ENCODE peak calls at places on chromosomes 13 and 19, in ten cellular contexts. J is HT1080; Q is A172; D is NCI-H1092; K is naive thymus-derived CD8-positive, alpha-beta T cell; E is hippocampal formation; Z is activated CD4-positive, alpha-beta T cell treated with anti-CD3 and anti-CD28 coated beads for 1 hour; B is cardiac fibroblast; F is GM12865; S is iPS DF 6.9. T is an unnamed sample.
A peak's percentile ranks its signal among the peaks of the same experiment; 100 is the strongest.

GRCh38 chr13:93714171-93714570 is 487.6 kb downstream of the GPC6 start:
- DNase-seq in J (peak; percentile 18), Q (no peak), D (no peak), K (no peak), E (no peak), Z (no peak), B (no peak), F (no peak), S (no peak), T (no peak)

GRCh38 chr13:34361528-34361927 is 543.6 kb downstream of the RFC3 start:
- DNase-seq in J (no peak), Q (no peak), D (no peak), K (no peak), E (no peak), Z (no peak), B (no peak), F (no peak), S (no peak), T (no peak)

GRCh38 chr13:73835138-73835721 is 299.0 kb downstream of the KLF12 start:
- DNase-seq in J (peak; percentile 33), Q (peak; percentile 42), D (peak; percentile 40), K (no peak), E (peak; percentile 49), Z (no peak), B (peak; percentile 69), F (peak; percentile 52), S (peak; percentile 27), T (peak; percentile 3)

GRCh38 chr19:54724142-54724541 is at the start of gene KIR3DL3:
- DNase-seq in J (no peak), Q (no peak), D (no peak), K (no peak), E (no peak), Z (no peak), B (no peak), F (no peak), S (no peak), T (no peak)

GRCh38 chr13:107808388-107808787 is 406.9 kb downstream of the LIG4 start:
- DNase-seq in J (no peak), Q (no peak), D (no peak), K (no peak), E (no peak), Z (no peak), B (no peak), F (no peak), S (no peak), T (no peak)

GRCh38 chr13:51955841-51956603 is 55.2 kb downstream of the ATP7B start:
- DNase-seq in J (no peak), Q (no peak), D (no peak), K (no peak), E (no peak), Z (no peak), B (no peak), F (no peak), S (no peak), T (no peak)

GRCh38 chr19:35446194-35446593 is 1.9 kb upstream of the FFAR2 start:
- DNase-seq in J (no peak), Q (no peak), D (no peak), K (no peak), E (no peak), Z (no peak), B (no peak), F (peak; percentile 78), S (no peak), T (no peak)

GRCh38 chr19:27745978-27746542 is 1466.9 kb downstream of the UQCRFS1 start:
- DNase-seq in J (no peak), Q (no peak), D (no peak), K (no peak), E (no peak), Z (no peak), B (no peak), F (no peak), S (no peak), T (no peak)

GRCh38 chr19:14089662-14090508 is 666 bp downstream of the SAMD1 start:
- DNase-seq in J (peak; percentile 36), Q (no peak), D (peak; percentile 15), K (no peak), E (no peak), Z (peak; percentile 40), B (peak; percentile 65), F (peak; percentile 83), S (no peak), T (no peak)

GRCh38 chr13:42997381-42997780 is 5.3 kb upstream of the EPSTI1 start:
- DNase-seq in J (peak; percentile 4), Q (no peak), D (no peak), K (no peak), E (no peak), Z (no peak), B (peak; percentile 52), F (peak; percentile 78), S (no peak), T (no peak)

GRCh38 chr19:677201-677600 is 1.0 kb downstream of the FSTL3 start:
- DNase-seq in J (peak; percentile 73), Q (peak; percentile 93), D (no peak), K (no peak), E (no peak), Z (no peak), B (peak; percentile 91), F (no peak), S (no peak), T (no peak)

GRCh38 chr13:98657506-98658085 is 80.7 kb upstream of the STK24 start:
- DNase-seq in J (no peak), Q (peak; percentile 21), D (no peak), K (no peak), E (no peak), Z (no peak), B (no peak), F (no peak), S (no peak), T (no peak)

GRCh38 chr13:36919833-36920611 is at the start of gene SMAD9:
- DNase-seq in J (peak; percentile 10), Q (peak; percentile 40), D (peak; percentile 68), K (no peak), E (peak; percentile 37), Z (no peak), B (peak; percentile 61), F (peak; percentile 59), S (no peak), T (no peak)

GRCh38 chr13:98664047-98664446 is 87.1 kb upstream of the STK24 start:
- DNase-seq in J (peak; percentile 77), Q (peak; percentile 81), D (no peak), K (no peak), E (no peak), Z (peak; percentile 24), B (peak; percentile 66), F (no peak), S (no peak), T (no peak)

GRCh38 chr19:1725100-1726064 is 27.9 kb upstream of the ONECUT3 start:
- DNase-seq in J (no peak), Q (peak; percentile 16), D (peak; percentile 37), K (no peak), E (peak; percentile 28), Z (peak; percentile 16), B (peak; percentile 44), F (no peak), S (no peak), T (no peak)

GRCh38 chr19:36099166-36099785 is 11.7 kb upstream of the OVOL3 start:
- DNase-seq in J (no peak), Q (no peak), D (no peak), K (no peak), E (no peak), Z (no peak), B (no peak), F (no peak), S (no peak), T (no peak)

GRCh38 chr13:49528161-49528560 is 32.4 kb downstream of the PHF11 start:
- DNase-seq in J (no peak), Q (no peak), D (no peak), K (no peak), E (no peak), Z (no peak), B (no peak), F (no peak), S (no peak), T (no peak)

GRCh38 chr13:32932376-32932775 is 83.8 kb upstream of the KL start:
- DNase-seq in J (no peak), Q (no peak), D (no peak), K (no peak), E (no peak), Z (no peak), B (peak; percentile 43), F (no peak), S (no peak), T (no peak)

GRCh38 chr13:25943666-25944065 is 108.2 kb downstream of the SHISA2 start:
- DNase-seq in J (no peak), Q (no peak), D (no peak), K (no peak), E (no peak), Z (no peak), B (peak; percentile 17), F (no peak), S (no peak), T (no peak)

GRCh38 chr19:3225677-3226093 is 1.2 kb downstream of the CELF5 start:
- DNase-seq in J (no peak), Q (no peak), D (no peak), K (no peak), E (no peak), Z (no peak), B (no peak), F (no peak), S (no peak), T (no peak)

GRCh38 chr19:38665219-38665931 is 17.9 kb downstream of the ACTN4 start:
- DNase-seq in J (no peak), Q (no peak), D (no peak), K (no peak), E (no peak), Z (no peak), B (no peak), F (no peak), S (no peak), T (no peak)

GRCh38 chr19:16017138-16017490 is 59.2 kb upstream of the TPM4 start:
- DNase-seq in J (no peak), Q (no peak), D (no peak), K (no peak), E (no peak), Z (peak; percentile 3), B (no peak), F (no peak), S (no peak), T (no peak)

GRCh38 chr19:15337202-15337601 is 4.9 kb upstream of the BRD4 start:
- DNase-seq in J (no peak), Q (peak; percentile 52), D (no peak), K (no peak), E (no peak), Z (no peak), B (peak; percentile 82), F (no peak), S (no peak), T (no peak)

GRCh38 chr19:42325308-42325895 is at the start of gene MEGF8:
- DNase-seq in J (peak; percentile 99), Q (peak; percentile 99), D (peak; percentile 96), K (peak; percentile 96), E (peak; percentile 99), Z (peak; percentile 98), B (peak; percentile 99), F (peak; percentile 99), S (peak; percentile 98), T (peak; percentile 99)

GRCh38 chr13:79749985-79750551 is 269.1 kb downstream of the NDFIP2 start:
- DNase-seq in J (peak; percentile 70), Q (peak; percentile 78), D (no peak), K (no peak), E (no peak), Z (no peak), B (peak; percentile 94), F (no peak), S (peak; percentile 1), T (peak; percentile 42)

GRCh38 chr19:46813570-46814358 is 25.4 kb upstream of the SLC1A5 start:
- DNase-seq in J (peak; percentile 23), Q (no peak), D (peak; percentile 26), K (no peak), E (no peak), Z (no peak), B (peak; percentile 84), F (no peak), S (no peak), T (no peak)